ENCODE peak calls at places on chromosomes 11 and 22, in seven cellular contexts. One of them, this sample, is unnamed.

GRCh38 chr11:3095712-3096361 is 38.6 kb upstream of the CARS1 start:
- DNase-seq in CD8-positive, alpha-beta memory T cell: no peak
- DNase-seq in fibroblast of lung: peak; percentile 81
- DNase-seq in CD8-positive, alpha-beta T cell: no peak
- DNase-seq in NB4: no peak
- DNase-seq in aorta: peak; percentile 55
- DNase-seq in AG10803: peak; percentile 68
- DNase-seq in this sample: peak; percentile 80

GRCh38 chr22:45458532-45458931 is 44.2 kb upstream of the FBLN1 start:
- DNase-seq in CD8-positive, alpha-beta memory T cell: no peak
- DNase-seq in fibroblast of lung: no peak
- DNase-seq in CD8-positive, alpha-beta T cell: no peak
- DNase-seq in NB4: no peak
- DNase-seq in aorta: no peak
- DNase-seq in AG10803: no peak
- DNase-seq in this sample: no peak

GRCh38 chr22:32751065-32751739 is 50.3 kb upstream of the TIMP3 start:
- DNase-seq in CD8-positive, alpha-beta memory T cell: no peak
- DNase-seq in fibroblast of lung: no peak
- DNase-seq in CD8-positive, alpha-beta T cell: no peak
- DNase-seq in NB4: no peak
- DNase-seq in aorta: no peak
- DNase-seq in AG10803: no peak
- DNase-seq in this sample: no peak

GRCh38 chr22:46996595-46997310 is 234.3 kb downstream of the TBC1D22A start:
- DNase-seq in CD8-positive, alpha-beta memory T cell: no peak
- DNase-seq in fibroblast of lung: no peak
- DNase-seq in CD8-positive, alpha-beta T cell: no peak
- DNase-seq in NB4: no peak
- DNase-seq in aorta: no peak
- DNase-seq in AG10803: no peak
- DNase-seq in this sample: no peak

GRCh38 chr11:63682045-63682915 is 980 bp downstream of the RTN3 start:
- DNase-seq in CD8-positive, alpha-beta memory T cell: no peak
- DNase-seq in fibroblast of lung: no peak
- DNase-seq in CD8-positive, alpha-beta T cell: no peak
- DNase-seq in NB4: peak; percentile 67
- DNase-seq in aorta: no peak
- DNase-seq in AG10803: no peak
- DNase-seq in this sample: no peak

GRCh38 chr22:38549106-38549884 is 20.7 kb downstream of the DMC1 start:
- DNase-seq in CD8-positive, alpha-beta memory T cell: no peak
- DNase-seq in fibroblast of lung: no peak
- DNase-seq in CD8-positive, alpha-beta T cell: no peak
- DNase-seq in NB4: peak; percentile 30
- DNase-seq in aorta: no peak
- DNase-seq in AG10803: no peak
- DNase-seq in this sample: no peak

GRCh38 chr11:84549221-84549620 is 1077.9 kb downstream of the DLG2 start:
- DNase-seq in CD8-positive, alpha-beta memory T cell: no peak
- DNase-seq in fibroblast of lung: peak; percentile 45
- DNase-seq in CD8-positive, alpha-beta T cell: no peak
- DNase-seq in NB4: no peak
- DNase-seq in aorta: no peak
- DNase-seq in AG10803: peak; percentile 43
- DNase-seq in this sample: peak; percentile 40

GRCh38 chr11:14082338-14082737 is 119.8 kb downstream of the SPON1 start:
- DNase-seq in CD8-positive, alpha-beta memory T cell: no peak
- DNase-seq in fibroblast of lung: no peak
- DNase-seq in CD8-positive, alpha-beta T cell: no peak
- DNase-seq in NB4: no peak
- DNase-seq in aorta: no peak
- DNase-seq in AG10803: peak; percentile 12
- DNase-seq in this sample: no peak

GRCh38 chr22:37906364-37907008 is 389 bp downstream of the MICALL1 start:
- DNase-seq in CD8-positive, alpha-beta memory T cell: peak; percentile 38
- DNase-seq in fibroblast of lung: no peak
- DNase-seq in CD8-positive, alpha-beta T cell: no peak
- DNase-seq in NB4: peak; percentile 32
- DNase-seq in aorta: no peak
- DNase-seq in AG10803: no peak
- DNase-seq in this sample: no peak

GRCh38 chr11:28703371-28703770 is 595.2 kb downstream of the METTL15 start:
- DNase-seq in CD8-positive, alpha-beta memory T cell: no peak
- DNase-seq in fibroblast of lung: no peak
- DNase-seq in CD8-positive, alpha-beta T cell: no peak
- DNase-seq in NB4: no peak
- DNase-seq in aorta: no peak
- DNase-seq in AG10803: no peak
- DNase-seq in this sample: no peak

GRCh38 chr22:45975266-45976161 is 1.4 kb downstream of the WNT7B start:
- DNase-seq in CD8-positive, alpha-beta memory T cell: no peak
- DNase-seq in fibroblast of lung: no peak
- DNase-seq in CD8-positive, alpha-beta T cell: no peak
- DNase-seq in NB4: no peak
- DNase-seq in aorta: no peak
- DNase-seq in AG10803: no peak
- DNase-seq in this sample: no peak

GRCh38 chr22:44724416-44724815 is 22.4 kb downstream of the PRR5 start:
- DNase-seq in CD8-positive, alpha-beta memory T cell: no peak
- DNase-seq in fibroblast of lung: no peak
- DNase-seq in CD8-positive, alpha-beta T cell: no peak
- DNase-seq in NB4: no peak
- DNase-seq in aorta: no peak
- DNase-seq in AG10803: no peak
- DNase-seq in this sample: no peak

GRCh38 chr22:40157546-40157945 is 20.2 kb upstream of the TNRC6B start:
- DNase-seq in CD8-positive, alpha-beta memory T cell: no peak
- DNase-seq in fibroblast of lung: no peak
- DNase-seq in CD8-positive, alpha-beta T cell: no peak
- DNase-seq in NB4: no peak
- DNase-seq in aorta: no peak
- DNase-seq in AG10803: no peak
- DNase-seq in this sample: no peak
- H3K4me3 ChIP-seq in CD8-positive, alpha-beta memory T cell: no peak overlapping the region
- H3K4me3 ChIP-seq in fibroblast of lung: no peak overlapping the region
- H3K4me3 ChIP-seq in CD8-positive, alpha-beta T cell: no peak overlapping the region
- H3K4me3 ChIP-seq in NB4: no peak overlapping the region
- H3K4me3 ChIP-seq in aorta: no peak overlapping the region
- H3K4me3 ChIP-seq in AG10803: no peak overlapping the region
- H3K4me3 ChIP-seq in this sample: no peak overlapping the region

GRCh38 chr11:114291847-114292680 is 4.1 kb upstream of the NNMT start:
- DNase-seq in CD8-positive, alpha-beta memory T cell: no peak
- DNase-seq in fibroblast of lung: peak; percentile 95
- DNase-seq in CD8-positive, alpha-beta T cell: no peak
- DNase-seq in NB4: no peak
- DNase-seq in aorta: no peak
- DNase-seq in AG10803: peak; percentile 94
- DNase-seq in this sample: peak; percentile 90
- H3K4me3 ChIP-seq in CD8-positive, alpha-beta memory T cell: no peak overlapping the region
- H3K4me3 ChIP-seq in fibroblast of lung: peak overlapping the region; percentile 41
- H3K4me3 ChIP-seq in CD8-positive, alpha-beta T cell: no peak overlapping the region
- H3K4me3 ChIP-seq in NB4: no peak overlapping the region
- H3K4me3 ChIP-seq in aorta: no peak overlapping the region
- H3K4me3 ChIP-seq in AG10803: peak overlapping the region; percentile 42
- H3K4me3 ChIP-seq in this sample: no peak overlapping the region

DNA sequence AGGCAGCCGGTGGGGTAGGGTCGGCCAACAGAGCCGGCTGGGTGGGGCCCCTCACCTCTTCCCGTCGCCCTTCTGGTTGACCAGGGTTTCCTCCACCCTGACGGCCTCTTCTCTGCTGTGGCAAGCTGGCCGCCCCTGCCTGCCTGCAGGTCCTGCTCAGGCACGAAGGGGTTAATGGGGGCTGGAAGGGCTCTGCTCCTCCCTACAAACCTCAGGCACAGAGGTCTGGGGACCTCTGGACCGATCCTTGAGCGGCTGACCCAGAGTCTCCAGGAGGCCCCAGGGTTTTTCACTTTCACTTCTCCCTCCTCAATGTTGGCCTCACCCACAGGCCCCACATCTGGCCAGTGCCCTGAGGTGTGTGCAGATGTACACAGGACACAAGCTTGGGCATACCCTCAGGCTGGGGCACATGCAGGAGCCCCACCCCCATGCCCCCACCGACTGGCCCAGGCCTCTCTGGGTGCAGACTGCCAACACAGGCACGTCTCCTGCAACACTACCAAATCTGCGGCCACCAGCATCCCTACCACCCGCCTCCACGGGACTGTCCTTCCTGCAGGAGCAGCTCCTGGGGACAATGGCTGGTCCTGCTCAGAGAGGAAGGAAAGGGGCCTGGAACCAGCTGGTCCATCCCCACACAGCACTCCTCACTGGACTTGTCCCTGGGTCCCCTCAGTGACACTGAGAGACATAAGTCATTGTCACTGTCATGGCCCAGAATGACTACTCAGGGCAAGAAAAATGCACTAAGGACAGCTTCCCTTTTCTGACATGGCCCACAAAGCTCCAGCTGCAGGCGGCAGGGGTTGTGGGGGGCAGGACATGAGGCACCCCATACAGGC is 3.2 kb upstream of the TBX1 start:
- DNase-seq in CD8-positive, alpha-beta memory T cell: no peak
- DNase-seq in fibroblast of lung: no peak
- DNase-seq in CD8-positive, alpha-beta T cell: no peak
- DNase-seq in NB4: peak; percentile 45
- DNase-seq in aorta: no peak
- DNase-seq in AG10803: no peak
- DNase-seq in this sample: no peak
- H3K4me3 ChIP-seq in CD8-positive, alpha-beta memory T cell: peak overlapping the region; percentile 11
- H3K4me3 ChIP-seq in fibroblast of lung: no peak overlapping the region
- H3K4me3 ChIP-seq in CD8-positive, alpha-beta T cell: no peak overlapping the region
- H3K4me3 ChIP-seq in NB4: no peak overlapping the region
- H3K4me3 ChIP-seq in aorta: no peak overlapping the region
- H3K4me3 ChIP-seq in AG10803: peak overlapping the region; percentile 29
- H3K4me3 ChIP-seq in this sample: no peak overlapping the region

GRCh38 chr11:74696932-74697687 is 34.1 kb downstream of the CHRDL2 start:
- DNase-seq in CD8-positive, alpha-beta memory T cell: no peak
- DNase-seq in fibroblast of lung: peak; percentile 93
- DNase-seq in CD8-positive, alpha-beta T cell: no peak
- DNase-seq in NB4: no peak
- DNase-seq in aorta: peak; percentile 93
- DNase-seq in AG10803: peak; percentile 95
- DNase-seq in this sample: peak; percentile 74
- H3K4me3 ChIP-seq in CD8-positive, alpha-beta memory T cell: no peak overlapping the region
- H3K4me3 ChIP-seq in fibroblast of lung: no peak overlapping the region
- H3K4me3 ChIP-seq in CD8-positive, alpha-beta T cell: no peak overlapping the region
- H3K4me3 ChIP-seq in NB4: no peak overlapping the region
- H3K4me3 ChIP-seq in aorta: no peak overlapping the region
- H3K4me3 ChIP-seq in AG10803: peak overlapping the region; percentile 30
- H3K4me3 ChIP-seq in this sample: no peak overlapping the region

GRCh38 chr11:68296344-68297051 is 15.9 kb upstream of the LRP5 start:
- DNase-seq in CD8-positive, alpha-beta memory T cell: no peak
- DNase-seq in fibroblast of lung: no peak
- DNase-seq in CD8-positive, alpha-beta T cell: no peak
- DNase-seq in NB4: no peak
- DNase-seq in aorta: peak; percentile 33
- DNase-seq in AG10803: no peak
- DNase-seq in this sample: no peak
- H3K4me3 ChIP-seq in CD8-positive, alpha-beta memory T cell: no peak overlapping the region
- H3K4me3 ChIP-seq in fibroblast of lung: no peak overlapping the region
- H3K4me3 ChIP-seq in CD8-positive, alpha-beta T cell: no peak overlapping the region
- H3K4me3 ChIP-seq in NB4: no peak overlapping the region
- H3K4me3 ChIP-seq in aorta: no peak overlapping the region
- H3K4me3 ChIP-seq in AG10803: no peak overlapping the region
- H3K4me3 ChIP-seq in this sample: no peak overlapping the region

GRCh38 chr11:697028-697491 is 1.4 kb downstream of the TMEM80 start:
- DNase-seq in CD8-positive, alpha-beta memory T cell: no peak
- DNase-seq in fibroblast of lung: peak; percentile 93
- DNase-seq in CD8-positive, alpha-beta T cell: no peak
- DNase-seq in NB4: peak; percentile 35
- DNase-seq in aorta: peak; percentile 59
- DNase-seq in AG10803: peak; percentile 95
- DNase-seq in this sample: peak; percentile 87
- H3K4me3 ChIP-seq in CD8-positive, alpha-beta memory T cell: no peak overlapping the region
- H3K4me3 ChIP-seq in fibroblast of lung: peak overlapping the region; percentile 82
- H3K4me3 ChIP-seq in CD8-positive, alpha-beta T cell: no peak overlapping the region
- H3K4me3 ChIP-seq in NB4: no peak overlapping the region
- H3K4me3 ChIP-seq in aorta: no peak overlapping the region
- H3K4me3 ChIP-seq in AG10803: peak overlapping the region; percentile 80
- H3K4me3 ChIP-seq in this sample: no peak overlapping the region

GRCh38 chr11:27358306-27358705 is 4.7 kb downstream of the CCDC34 start:
- DNase-seq in CD8-positive, alpha-beta memory T cell: no peak
- DNase-seq in fibroblast of lung: no peak
- DNase-seq in CD8-positive, alpha-beta T cell: no peak
- DNase-seq in NB4: no peak
- DNase-seq in aorta: no peak
- DNase-seq in AG10803: peak; percentile 65
- DNase-seq in this sample: no peak

GRCh38 chr11:27367881-27368280 is 4.9 kb upstream of the CCDC34 start:
- DNase-seq in CD8-positive, alpha-beta memory T cell: no peak
- DNase-seq in fibroblast of lung: no peak
- DNase-seq in CD8-positive, alpha-beta T cell: no peak
- DNase-seq in NB4: no peak
- DNase-seq in aorta: no peak
- DNase-seq in AG10803: no peak
- DNase-seq in this sample: no peak

GRCh38 chr11:27362749-27363575 is at the start of gene CCDC34:
- DNase-seq in CD8-positive, alpha-beta memory T cell: peak; percentile 83
- DNase-seq in fibroblast of lung: peak; percentile 93
- DNase-seq in CD8-positive, alpha-beta T cell: peak; percentile 72
- DNase-seq in NB4: peak; percentile 95
- DNase-seq in aorta: peak; percentile 95
- DNase-seq in AG10803: peak; percentile 92
- DNase-seq in this sample: peak; percentile 94

GRCh38 chr11:27362032-27362431 is 983 bp downstream of the CCDC34 start:
- DNase-seq in CD8-positive, alpha-beta memory T cell: no peak
- DNase-seq in fibroblast of lung: no peak
- DNase-seq in CD8-positive, alpha-beta T cell: no peak
- DNase-seq in NB4: no peak
- DNase-seq in aorta: no peak
- DNase-seq in AG10803: no peak
- DNase-seq in this sample: no peak

DNA sequence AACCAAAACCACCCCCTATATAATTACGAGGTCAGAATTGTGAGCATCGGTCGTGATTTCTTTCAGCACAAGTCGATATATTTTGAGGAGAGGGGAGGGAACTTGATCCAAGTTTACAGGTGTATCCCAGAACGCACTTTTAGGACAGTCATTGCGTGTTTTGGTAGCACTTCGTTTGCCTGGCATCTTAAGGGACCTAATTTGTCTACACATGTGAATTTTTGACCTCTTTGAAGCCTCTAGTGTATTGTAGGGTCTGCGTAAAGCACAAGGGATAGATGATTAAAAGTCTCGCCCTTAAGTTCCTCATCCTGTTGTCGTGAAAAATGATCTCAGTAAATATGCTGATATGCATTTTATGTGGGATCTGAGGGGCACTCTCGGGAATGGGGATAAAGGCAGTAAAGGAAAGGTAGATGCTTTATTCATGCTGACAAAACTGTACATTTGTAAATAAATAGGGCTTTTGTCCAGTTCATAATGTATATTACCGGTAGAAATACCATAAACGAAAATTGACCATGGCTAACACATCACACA is 631 bp upstream of the CCDC34 start:
- DNase-seq in CD8-positive, alpha-beta memory T cell: no peak
- DNase-seq in fibroblast of lung: no peak
- DNase-seq in CD8-positive, alpha-beta T cell: no peak
- DNase-seq in NB4: no peak
- DNase-seq in aorta: no peak
- DNase-seq in AG10803: no peak
- DNase-seq in this sample: no peak
- H3K4me3 ChIP-seq in CD8-positive, alpha-beta memory T cell: peak overlapping the region; percentile 69
- H3K4me3 ChIP-seq in fibroblast of lung: peak overlapping the region; percentile 74
- H3K4me3 ChIP-seq in CD8-positive, alpha-beta T cell: peak overlapping the region; percentile 97
- H3K4me3 ChIP-seq in NB4: peak overlapping the region; percentile 58
- H3K4me3 ChIP-seq in aorta: peak overlapping the region; percentile 2
- H3K4me3 ChIP-seq in AG10803: peak overlapping the region; percentile 85
- H3K4me3 ChIP-seq in this sample: peak overlapping the region; percentile 83

GRCh38 chr22:35376728-35377472 is 4.0 kb upstream of the HMOX1 start:
- DNase-seq in CD8-positive, alpha-beta memory T cell: no peak
- DNase-seq in fibroblast of lung: peak; percentile 97
- DNase-seq in CD8-positive, alpha-beta T cell: no peak
- DNase-seq in NB4: peak; percentile 99
- DNase-seq in aorta: peak; percentile 97
- DNase-seq in AG10803: peak; percentile 99
- DNase-seq in this sample: peak; percentile 98
- H3K4me3 ChIP-seq in CD8-positive, alpha-beta memory T cell: no peak overlapping the region
- H3K4me3 ChIP-seq in fibroblast of lung: no peak overlapping the region
- H3K4me3 ChIP-seq in CD8-positive, alpha-beta T cell: no peak overlapping the region
- H3K4me3 ChIP-seq in NB4: no peak overlapping the region
- H3K4me3 ChIP-seq in aorta: no peak overlapping the region
- H3K4me3 ChIP-seq in AG10803: no peak overlapping the region
- H3K4me3 ChIP-seq in this sample: no peak overlapping the region